ENCODE peak calls at places on chromosome 17, in four cellular contexts. U, N, I and D are unnamed samples.

GRCh38 chr17:57902117-57902799 is 52.4 kb upstream of the MRPS23 start:
- DNase-seq in U (peak), N (no peak), I (peak), D (no peak)

GRCh38 chr17:38434178-38434665 is 6.0 kb downstream of the ARHGAP23 start:
- DNase-seq in U (no peak), N (no peak), I (no peak), D (peak)

GRCh38 chr17:39928868-39929651 is 1.5 kb downstream of the LRRC3C start:
- DNase-seq in U (peak), N (no peak), I (no peak), D (no peak)

GRCh38 chr17:57806083-57806830 is 43.6 kb downstream of the MRPS23 start:
- DNase-seq in U (no peak), N (no peak), I (no peak), D (no peak)

GRCh38 chr17:17285951-17286350 is 4.9 kb upstream of the COPS3 start:
- DNase-seq in U (no peak), N (no peak), I (no peak), D (no peak)

GRCh38 chr17:43907425-43907981 is at the start of gene MPP2:
- DNase-seq in U (no peak), N (peak), I (peak), D (peak)

GRCh38 chr17:47663997-47664941 is 14.6 kb downstream of the KPNB1 start:
- DNase-seq in U (peak), N (no peak), I (peak), D (peak)

GRCh38 chr17:83180996-83181481 is 101.6 kb downstream of the METRNL start:
- DNase-seq in U (no peak), N (no peak), I (no peak), D (no peak)

GRCh38 chr17:73772107-73772705 is 128.0 kb upstream of the SDK2 start:
- DNase-seq in U (no peak), N (no peak), I (no peak), D (no peak)